ENCODE peak calls at places on chromosomes 2 and 18, in nine cellular contexts. Y is HFFc6; K is CD8-positive, alpha-beta T cell; Z is A549; W is Peyer's patch; X is adrenal gland; H is brain microvascular endothelial cell; O is uterus; R is dorsolateral prefrontal cortex. C is an unnamed sample.

GRCh38 chr2:10382313-10383061 is 65.6 kb downstream of the ODC1 start:
- DNase-seq in K (peak), H (no peak), X (no peak), Y (no peak), O (no peak), R (no peak), W (no peak), Z (no peak), C (no peak)

GRCh38 chr2:26184555-26185303 is 11.8 kb downstream of the GAREM2 start:
- DNase-seq in X (peak), R (no peak), Z (peak), H (peak), Y (no peak), K (peak), W (peak), O (peak), C (no peak)

GRCh38 chr2:187900023-187900422 is 345.8 kb upstream of the TFPI start:
- DNase-seq in K (no peak), X (no peak), W (no peak), O (no peak), R (no peak), H (no peak), Y (peak), Z (no peak), C (no peak)

GRCh38 chr2:57877811-57878572 is 168.6 kb upstream of the VRK2 start:
- DNase-seq in H (no peak), Z (no peak), O (no peak), K (no peak), W (no peak), X (no peak), R (no peak), Y (no peak), C (no peak)

GRCh38 chr2:71530246-71530986 is 77.1 kb downstream of the DYSF start:
- DNase-seq in Z (peak), W (no peak), R (no peak), K (no peak), X (peak), H (peak), Y (peak), O (no peak), C (peak)

GRCh38 chr2:193584522-193584938 is 1389.8 kb upstream of the TMEFF2 start:
- DNase-seq in W (no peak), Y (no peak), X (no peak), H (peak), K (no peak), O (no peak), Z (peak), R (no peak), C (no peak)

GRCh38 chr2:112924855-112925254 is 13.9 kb downstream of the IL37 start:
- DNase-seq in O (no peak), Z (peak), R (no peak), Y (no peak), X (no peak), W (no peak), H (no peak), K (no peak), C (no peak)

GRCh38 chr18:63131106-63131943 is 188.2 kb downstream of the BCL2 start:
- DNase-seq in O (peak), Z (peak), W (no peak), Y (peak), K (peak), H (peak), R (no peak), X (peak), C (peak)

GRCh38 chr18:3411854-3412268 is 38.1 kb upstream of the TGIF1 start:
- DNase-seq in Y (no peak), H (no peak), Z (peak), X (no peak), W (peak), K (peak), R (no peak), O (no peak), C (no peak)

GRCh38 chr2:9831670-9832069 is 11.6 kb upstream of the TAF1B start:
- DNase-seq in K (no peak), Z (no peak), H (no peak), O (no peak), R (no peak), W (no peak), Y (no peak), X (no peak), C (no peak)

GRCh38 chr2:96113951-96114350 is 2.4 kb downstream of the ADRA2B start:
- DNase-seq in Z (no peak), W (peak), Y (no peak), R (no peak), K (no peak), O (no peak), X (no peak), H (no peak), C (no peak)

GRCh38 chr2:60552096-60552850 is 1.2 kb downstream of the BCL11A start:
- DNase-seq in Z (peak), Y (no peak), X (no peak), W (peak), O (no peak), H (no peak), K (no peak), R (no peak), C (no peak)

GRCh38 chr2:228263156-228263555 is 81.7 kb upstream of the SPHKAP start:
- DNase-seq in O (no peak), Z (no peak), Y (no peak), K (no peak), R (no peak), X (no peak), W (no peak), H (no peak), C (no peak)

GRCh38 chr2:10514287-10514686 is 66.2 kb upstream of the ODC1 start:
- DNase-seq in X (no peak), K (no peak), Y (no peak), W (no peak), H (no peak), O (no peak), Z (no peak), R (no peak), C (no peak)

GRCh38 chr18:39571511-39571910 is 2005.9 kb upstream of the CELF4 start:
- DNase-seq in Y (peak), W (no peak), X (no peak), K (no peak), O (no peak), H (peak), Z (peak), R (no peak), C (peak)

GRCh38 chr2:46798998-46799698 is 116.5 kb downstream of the MCFD2 start:
- DNase-seq in R (no peak), Y (peak), X (no peak), K (no peak), Z (no peak), W (no peak), O (no peak), H (no peak), C (no peak)

GRCh38 chr2:144780983-144781382 is 261.1 kb upstream of the ZEB2 start:
- DNase-seq in X (no peak), W (no peak), H (no peak), R (no peak), O (no peak), Y (no peak), K (no peak), Z (no peak), C (no peak)

GRCh38 chr2:187875836-187876235 is 321.6 kb upstream of the TFPI start:
- DNase-seq in Y (no peak), O (no peak), R (no peak), W (no peak), H (no peak), X (no peak), Z (no peak), K (no peak), C (no peak)

GRCh38 chr18:685438-685837 is 27.0 kb downstream of the ENOSF1 start:
- DNase-seq in K (no peak), Z (peak), Y (no peak), X (no peak), O (no peak), R (no peak), H (no peak), W (no peak), C (no peak)

GRCh38 chr2:37324536-37324785 is 172 bp downstream of the PRKD3 start:
- DNase-seq in H (peak), R (peak), Z (no peak), K (no peak), X (peak), O (peak), Y (peak), W (no peak), C (no peak)

GRCh38 chr2:111697560-111697959 is 186.4 kb downstream of the ANAPC1 start:
- DNase-seq in Z (no peak), K (no peak), X (no peak), O (no peak), Y (no peak), W (peak), H (no peak), R (no peak), C (no peak)

GRCh38 chr18:23162473-23162872 is 27.2 kb downstream of the CABLES1 start:
- DNase-seq in O (no peak), Y (no peak), H (no peak), W (no peak), K (no peak), X (no peak), R (no peak), Z (no peak), C (no peak)

GRCh38 chr2:171287606-171288005 is 126.9 kb upstream of the TLK1 start:
- DNase-seq in Y (no peak), R (no peak), X (no peak), W (no peak), H (no peak), K (no peak), Z (no peak), O (no peak), C (no peak)

GRCh38 chr18:21330122-21330701 is 88.2 kb downstream of the GREB1L start:
- DNase-seq in R (no peak), X (no peak), H (peak), K (no peak), O (no peak), W (no peak), Z (peak), Y (peak), C (peak)

GRCh38 chr18:54223568-54224241 is 764 bp downstream of the MBD2 start:
- DNase-seq in X (peak), H (peak), Z (peak), Y (peak), R (no peak), O (peak), K (no peak), W (peak), C (peak)

GRCh38 chr18:54220406-54220805 is 4.1 kb downstream of the MBD2 start:
- DNase-seq in O (no peak), Y (no peak), X (no peak), W (no peak), R (no peak), Z (no peak), K (no peak), H (no peak), C (no peak)

GRCh38 chr18:54218299-54218698 is 6.2 kb downstream of the MBD2 start:
- DNase-seq in R (no peak), O (no peak), X (no peak), K (no peak), H (no peak), W (no peak), Y (no peak), Z (no peak), C (no peak)

GRCh38 chr18:54224379-54225014 is at the start of gene MBD2:
- DNase-seq in X (peak), Y (peak), H (peak), R (peak), K (peak), W (peak), Z (peak), O (peak), C (peak)

GRCh38 chr18:54222922-54223567 is 1.4 kb downstream of the MBD2 start:
- DNase-seq in K (peak), H (no peak), O (no peak), X (no peak), Y (no peak), Z (peak), R (no peak), W (no peak), C (no peak)
- TF ChIP-seq CTCF in K (peak), H (no peak), O (no peak), X (no peak), Y (peak), Z (peak), R (peak), W (peak), C (no peak)

GRCh38 chr2:54773838-54774237 is 50.4 kb downstream of the EML6 start:
- DNase-seq in H (no peak), O (no peak), K (no peak), X (no peak), Z (peak), R (no peak), W (no peak), Y (no peak), C (no peak)
- TF ChIP-seq CTCF in H (peak), O (no peak), K (no peak), X (no peak), Z (no peak), R (no peak), W (no peak), Y (peak), C (peak)

DNA sequence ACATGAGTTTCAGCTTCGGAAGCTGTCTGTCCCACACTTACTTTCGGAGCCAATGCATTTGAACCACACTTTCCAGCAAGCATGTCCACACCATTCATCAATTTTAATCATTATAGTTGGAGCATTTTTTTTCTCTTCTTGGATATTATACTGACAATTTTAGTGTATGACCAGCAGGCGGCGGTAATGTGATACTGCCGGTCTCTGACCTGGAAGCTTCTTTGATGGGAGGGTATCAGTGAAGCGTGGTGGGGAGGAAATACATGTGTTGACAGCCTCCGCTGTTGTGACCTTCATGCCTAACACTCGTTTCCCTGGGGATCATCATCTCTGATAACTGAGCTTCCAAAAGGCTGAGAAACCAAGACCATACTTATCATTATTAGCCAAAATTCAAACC is 231.7 kb downstream of the GBX2 start:
- DNase-seq in Y (no peak), O (no peak), H (no peak), W (no peak), K (no peak), X (no peak), R (no peak), Z (peak), C (no peak)
- TF ChIP-seq CTCF in Y (peak), O (no peak), H (peak), W (no peak), K (no peak), X (no peak), R (no peak), Z (peak), C (peak)

DNA sequence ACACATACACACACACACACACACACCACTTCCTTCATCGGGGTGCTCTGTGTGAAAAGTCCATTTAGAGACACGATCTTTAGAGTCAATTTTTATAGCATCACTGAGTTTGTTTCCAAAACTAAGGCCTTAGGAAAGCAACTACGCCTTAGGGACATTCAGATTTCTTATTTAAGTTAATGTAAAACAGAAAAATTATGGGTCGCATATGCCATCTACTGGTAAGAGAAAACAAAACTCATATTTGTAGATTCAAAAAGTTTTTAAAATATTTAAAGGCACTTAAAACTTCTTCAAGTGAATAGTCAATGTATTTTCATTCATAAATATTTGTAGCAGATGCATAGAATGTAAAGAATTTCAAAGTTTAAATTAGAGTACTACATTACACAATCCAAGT is 166.2 kb downstream of the ATAD2B start:
- DNase-seq in R (no peak), Z (peak), Y (peak), X (no peak), K (no peak), O (no peak), H (no peak), W (no peak), C (peak)
- TF ChIP-seq CTCF in R (peak), Z (peak), Y (peak), X (peak), K (no peak), O (peak), H (no peak), W (peak), C (no peak)

GRCh38 chr2:233865838-233866237 is 2.3 kb downstream of the MSL3B start:
- DNase-seq in Z (no peak), W (no peak), O (no peak), R (no peak), K (no peak), X (no peak), H (no peak), Y (no peak), C (no peak)
- TF ChIP-seq CTCF in Z (no peak), W (no peak), O (no peak), R (no peak), K (no peak), X (no peak), H (peak), Y (peak), C (peak)

DNA sequence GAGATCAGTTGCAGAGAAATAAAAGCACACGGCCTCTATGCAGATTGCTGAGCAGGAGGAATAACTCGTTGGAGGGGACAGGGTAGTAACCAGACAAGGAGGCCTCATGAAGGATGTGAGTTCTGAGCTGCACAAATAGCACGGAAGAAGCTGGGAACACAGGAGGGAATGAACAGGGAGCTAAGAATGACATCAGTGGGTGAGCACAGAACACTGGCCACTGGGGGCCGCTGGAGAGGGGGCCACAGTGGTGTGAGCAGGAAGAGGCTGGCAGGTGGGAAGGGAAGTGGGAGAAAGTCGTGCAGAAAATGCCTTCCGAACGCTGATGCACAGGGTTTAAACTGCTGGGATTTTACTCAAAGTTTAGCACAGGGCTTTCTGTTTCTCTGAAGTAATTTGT is 61.0 kb downstream of the ZAP70 start:
- DNase-seq in W (no peak), H (peak), K (no peak), R (no peak), O (no peak), Y (no peak), X (no peak), Z (no peak), C (no peak)
- TF ChIP-seq CTCF in W (no peak), H (peak), K (no peak), R (no peak), O (no peak), Y (no peak), X (no peak), Z (peak), C (peak)

C was measured in astrocyte of the cerebellum.